ENCODE peak calls at places on chromosomes 7 and 10, in five cellular contexts. J, O, N, X and E are unnamed samples.

GRCh38 chr7:70997275-70997674 is 134.7 kb upstream of the GALNT17 start:
- DNase-seq in J (no peak), O (no peak), N (no peak), X (no peak), E (no peak)

GRCh38 chr7:90262438-90262837 is 17.5 kb downstream of the CFAP69 start:
- DNase-seq in J (peak), O (peak), N (no peak), X (no peak), E (no peak)

GRCh38 chr7:134512271-134512670 is 15.1 kb upstream of the AKR1B10 start:
- DNase-seq in J (no peak), O (no peak), N (no peak), X (no peak), E (no peak)

GRCh38 chr10:25747038-25747437 is 187.0 kb upstream of the MYO3A start:
- DNase-seq in J (peak), O (no peak), N (no peak), X (no peak), E (peak)

GRCh38 chr7:99428972-99429566 is 9.5 kb downstream of the PTCD1 start:
- DNase-seq in J (no peak), O (no peak), N (no peak), X (no peak), E (no peak)

GRCh38 chr10:17453377-17454091 is 861 bp downstream of the ST8SIA6 start:
- DNase-seq in J (peak), O (peak), N (peak), X (peak), E (no peak)

GRCh38 chr7:156178857-156179256 is 366.6 kb upstream of the SHH start:
- DNase-seq in J (no peak), O (no peak), N (no peak), X (peak), E (no peak)

GRCh38 chr10:99279626-99280111 is 44.0 kb upstream of the HPSE2 start:
- DNase-seq in J (peak), O (no peak), N (no peak), X (no peak), E (no peak)

GRCh38 chr7:150966002-150966401 is 12.1 kb downstream of the KCNH2 start:
- DNase-seq in J (peak), O (no peak), N (no peak), X (no peak), E (no peak)